ENCODE peak calls at places on chromosomes 11 and 22, in four cellular contexts. I is mesendoderm, E is H9, X is IMR-90. Q is an unnamed sample.

GRCh38 chr11:41954034-41954433 is 494.6 kb upstream of the LRRC4C start:
- DNase-seq in E (no peak), I (no peak), X (no peak), Q (no peak)

GRCh38 chr22:50507421-50507990 is at the start of gene LMF2:
- DNase-seq in I (no peak), E (no peak), X (no peak), Q (no peak)

GRCh38 chr22:49810363-49811013 is 17.2 kb downstream of the BRD1 start:
- DNase-seq in E (no peak), X (peak), I (no peak), Q (no peak)

GRCh38 chr11:92739020-92739419 is 230.4 kb upstream of the MTNR1B start:
- DNase-seq in I (no peak), E (no peak), X (peak), Q (no peak)

GRCh38 chr11:33636104-33636503 is 64.5 kb downstream of the C11orf91 start:
- DNase-seq in X (no peak), E (no peak), I (no peak), Q (no peak)

GRCh38 chr11:34323601-34324000 is 34.2 kb downstream of the ABTB2 start:
- DNase-seq in I (no peak), E (no peak), X (no peak), Q (no peak)

GRCh38 chr11:111938687-111939160 is 1.6 kb downstream of the DIXDC1 start:
- DNase-seq in X (peak), I (peak), E (peak), Q (no peak)

GRCh38 chr11:65790104-65790901 is 3.4 kb downstream of the OVOL1 start:
- DNase-seq in E (peak), X (no peak), I (no peak), Q (no peak)

GRCh38 chr11:93020248-93021088 is 51.0 kb downstream of the MTNR1B start:
- DNase-seq in X (peak), I (peak), E (no peak), Q (no peak)

GRCh38 chr22:38298312-38299000 is 18.8 kb downstream of the CSNK1E start:
- DNase-seq in I (peak), E (peak), X (peak), Q (no peak)

GRCh38 chr11:87437133-87437843 is 399.6 kb downstream of the TMEM135 start:
- DNase-seq in E (no peak), X (no peak), I (no peak), Q (no peak)

GRCh38 chr11:72700026-72700610 is 25.9 kb upstream of the PDE2A start:
- DNase-seq in X (peak), E (no peak), I (peak), Q (no peak)

GRCh38 chr11:113021111-113021510 is 59.9 kb downstream of the NCAM1 start:
- DNase-seq in I (no peak), X (no peak), E (no peak), Q (no peak)

GRCh38 chr11:15053201-15053685 is 20.1 kb upstream of the CALCB start:
- DNase-seq in E (no peak), X (no peak), I (peak), Q (no peak)

GRCh38 chr11:405323-405975 is 9.3 kb downstream of the SIGIRR start:
- DNase-seq in E (no peak), X (no peak), I (no peak), Q (no peak)

GRCh38 chr11:94325681-94326080 is 21.3 kb downstream of the IZUMO1R start:
- DNase-seq in X (peak), E (peak), I (peak), Q (peak)

GRCh38 chr11:22920939-22921565 is 60.8 kb upstream of the CCDC179 start:
- DNase-seq in X (peak), E (peak), I (peak), Q (no peak)

DNA sequence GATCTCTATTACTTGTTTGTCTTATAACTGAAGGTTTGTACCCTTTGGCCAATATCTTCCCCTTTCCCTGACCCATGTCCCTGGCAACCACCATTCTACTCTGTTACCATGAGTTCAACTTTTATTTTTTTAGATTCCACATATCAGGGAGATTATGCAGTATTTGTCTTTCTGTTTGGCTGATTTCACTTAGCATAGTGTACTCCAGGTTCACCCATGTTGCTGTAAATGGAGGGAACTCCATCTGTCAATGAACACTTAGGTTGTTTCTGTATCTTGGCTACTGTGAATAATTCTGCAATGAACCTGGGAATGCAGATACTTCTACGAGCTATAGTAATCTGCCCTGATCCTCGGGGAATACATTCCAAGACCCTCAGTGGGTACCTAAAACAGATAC is 14.9 kb downstream of the OR10D3 start:
- DNase-seq in E (no peak), I (no peak), X (no peak), Q (no peak)
- H4K5ac ChIP-seq in E (no peak), I (no peak), X (no peak), Q (no peak)

GRCh38 chr22:24028533-24028932 is 17.4 kb downstream of the CABIN1 start:
- DNase-seq in I (no peak), E (no peak), X (no peak), Q (no peak)

GRCh38 chr22:24030186-24030702 is 19.1 kb downstream of the CABIN1 start:
- DNase-seq in X (no peak), E (no peak), I (no peak), Q (no peak)

GRCh38 chr22:24027389-24027980 is 16.4 kb downstream of the CABIN1 start:
- DNase-seq in X (no peak), I (no peak), E (no peak), Q (no peak)

GRCh38 chr22:24027991-24028390 is 16.9 kb downstream of the CABIN1 start:
- DNase-seq in X (no peak), E (no peak), I (no peak), Q (no peak)

DNA sequence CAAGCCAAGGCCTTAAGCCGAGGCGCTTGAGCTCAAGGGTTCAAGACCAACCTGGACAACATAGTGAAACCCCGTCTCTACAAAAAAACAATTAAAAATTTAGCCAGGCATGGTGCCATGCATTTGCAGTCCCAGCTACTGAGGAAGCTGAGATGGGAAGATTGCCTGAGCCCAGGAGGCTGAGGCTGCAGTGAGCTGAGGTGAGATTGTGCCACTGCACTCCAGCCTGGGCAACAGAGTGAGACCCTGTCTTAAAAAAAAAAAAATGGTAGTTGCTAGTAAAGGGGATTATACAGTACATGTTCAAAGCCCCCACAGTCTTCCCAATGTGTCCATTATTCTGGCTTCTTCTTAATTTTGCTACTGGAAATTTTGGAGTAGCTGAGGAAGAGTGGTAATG is 18.2 kb downstream of the CABIN1 start:
- DNase-seq in I (no peak), E (no peak), X (no peak), Q (no peak)
- H4K5ac ChIP-seq in I (no peak), E (no peak), X (no peak), Q (no peak)

DNA sequence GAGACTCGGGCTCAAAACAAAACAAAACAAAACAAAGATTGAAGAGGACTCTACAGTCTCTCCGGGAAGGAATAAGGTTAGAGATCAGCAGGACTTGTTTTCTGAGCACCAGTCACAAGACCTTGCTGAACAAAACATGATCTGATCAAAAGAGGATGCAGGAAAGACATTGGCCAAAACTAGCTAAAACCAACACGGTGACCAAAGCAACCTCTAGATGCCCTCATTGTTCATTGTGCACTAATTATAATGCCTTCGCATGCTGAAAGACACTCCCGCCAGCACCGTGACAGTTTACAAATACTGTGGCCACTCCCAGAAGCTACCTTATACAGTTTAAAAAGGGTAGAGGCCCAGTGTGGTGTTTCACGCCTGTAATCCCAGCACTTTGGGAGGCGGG is 15.7 kb upstream of the CHKA start:
- DNase-seq in I (no peak), E (no peak), X (no peak), Q (no peak)
- H4K5ac ChIP-seq in I (no peak), E (no peak), X (no peak), Q (no peak)

DNA sequence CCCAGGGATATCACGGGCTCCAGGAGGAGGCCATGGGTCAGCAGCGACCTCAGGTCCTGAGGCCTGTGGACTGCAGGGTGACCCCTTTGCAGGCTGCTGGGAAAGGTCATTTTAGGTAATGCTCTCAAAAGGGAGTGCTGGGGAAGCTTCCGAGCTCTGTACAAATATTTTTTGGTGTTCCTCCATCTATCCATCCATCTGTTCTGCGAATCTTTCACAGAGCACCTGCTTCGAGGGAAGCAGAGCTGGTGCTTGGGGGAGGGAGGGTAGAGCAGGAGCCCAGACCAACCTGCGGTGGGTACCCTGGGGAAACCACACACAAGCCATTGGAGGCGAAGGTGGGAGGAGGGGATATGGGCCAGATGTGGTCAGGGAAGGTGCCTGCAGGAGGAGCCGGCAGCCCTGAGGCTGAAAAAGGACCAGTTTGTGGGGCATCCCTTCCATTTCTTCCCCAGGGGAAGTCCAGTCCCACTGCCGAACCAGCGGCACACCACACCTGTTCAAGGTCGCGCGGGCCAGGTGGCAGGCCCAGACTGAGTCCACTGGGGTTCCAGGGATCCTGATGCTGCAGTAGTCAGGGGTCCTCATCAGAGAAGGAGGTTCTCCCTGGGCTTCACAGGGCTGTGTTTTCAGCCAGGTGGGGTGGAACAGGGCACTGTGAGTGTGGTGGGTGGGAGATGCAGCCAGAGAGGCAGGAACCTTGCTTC is 13.1 kb downstream of the GNAZ start:
- DNase-seq in X (no peak), I (no peak), E (no peak), Q (no peak)
- H4K5ac ChIP-seq in X (no peak), I (no peak), E (no peak), Q (no peak)

DNA sequence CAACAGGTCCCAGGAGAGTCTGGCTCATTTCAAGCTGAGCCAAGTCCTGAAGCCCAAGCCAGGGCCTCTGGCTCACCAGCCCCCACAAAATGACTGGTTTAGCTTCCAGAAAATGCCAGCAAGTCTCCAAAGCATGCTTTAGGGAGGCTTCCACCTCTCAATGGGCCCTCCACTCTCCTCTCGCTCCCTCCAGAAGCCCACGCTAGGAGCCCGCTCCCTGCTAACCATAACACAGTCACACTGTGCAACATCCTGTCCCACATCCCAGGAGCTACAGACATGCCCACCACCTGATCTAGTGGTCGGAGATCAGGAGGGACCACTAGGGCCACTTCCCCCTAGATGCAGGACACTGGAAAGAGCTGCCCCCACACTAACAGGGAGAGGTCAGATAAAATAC is 6.9 kb downstream of the SULT4A1 start:
- DNase-seq in X (no peak), E (peak), I (no peak), Q (no peak)
- H4K5ac ChIP-seq in X (no peak), E (no peak), I (no peak), Q (no peak)

DNA sequence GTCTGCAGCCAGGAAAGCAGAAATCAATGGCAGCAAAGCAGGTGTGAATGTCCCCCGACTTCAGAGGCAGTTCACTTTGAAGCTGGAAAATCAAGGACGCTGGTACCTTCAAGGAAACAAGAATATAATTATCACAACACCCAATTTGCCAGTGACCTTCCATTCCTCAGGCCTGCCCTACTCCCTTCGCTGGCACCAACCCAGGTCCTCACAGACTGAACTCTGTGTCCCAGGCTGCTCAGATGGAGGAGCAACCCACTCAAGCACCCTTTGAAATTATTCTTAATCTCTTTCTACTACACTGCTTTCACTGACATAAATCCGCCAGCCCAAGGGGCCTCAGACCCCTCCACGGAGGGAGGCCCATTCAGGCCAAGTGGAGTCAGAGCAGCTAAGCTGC is 64.7 kb upstream of the WT1 start:
- DNase-seq in E (no peak), I (no peak), X (no peak), Q (no peak)
- H4K5ac ChIP-seq in E (no peak), I (no peak), X (no peak), Q (no peak)

GRCh38 chr11:17607083-17607429 is 60.0 kb downstream of the OTOG start:
- DNase-seq in X (no peak), I (no peak), E (no peak), Q (no peak)
- H4K5ac ChIP-seq in X (no peak), I (no peak), E (no peak), Q (no peak)

Q was measured in H1.